ENCODE peak calls at places on chromosome 4, in five cellular contexts. S is cardiac muscle cell, N is psoas muscle, I is AG09309, M is PC-9. X is an unnamed sample.

GRCh38 chr4:6270691-6271121 is 1.1 kb downstream of the WFS1 start:
- DNase-seq in S (no peak), N (no peak), I (no peak), M (peak), X (no peak)

GRCh38 chr4:102172341-102172740 is 172.9 kb downstream of the SLC39A8 start:
- DNase-seq in S (no peak), N (no peak), I (no peak), M (no peak), X (no peak)

GRCh38 chr4:6960628-6961027 is 51.0 kb downstream of the TBC1D14 start:
- DNase-seq in S (no peak), N (no peak), I (no peak), M (no peak), X (no peak)

GRCh38 chr4:115851918-115852766 is 738.7 kb upstream of the NDST4 start:
- DNase-seq in S (peak), N (no peak), I (no peak), M (no peak), X (peak)

GRCh38 chr4:3393171-3393570 is 48.6 kb upstream of the HGFAC start:
- DNase-seq in S (no peak), N (no peak), I (no peak), M (no peak), X (no peak)

GRCh38 chr4:20829958-20830357 is 129.7 kb downstream of the PACRGL start:
- DNase-seq in S (no peak), N (no peak), I (no peak), M (no peak), X (no peak)

GRCh38 chr4:119682080-119682479 is 53.5 kb upstream of the PDE5A start:
- DNase-seq in S (no peak), N (no peak), I (no peak), M (no peak), X (no peak)

GRCh38 chr4:40525811-40526598 is 103.7 kb downstream of the RBM47 start:
- DNase-seq in S (no peak), N (no peak), I (peak), M (peak), X (peak)

GRCh38 chr4:165716472-165716871 is 156.6 kb upstream of the TLL1 start:
- DNase-seq in S (no peak), N (no peak), I (no peak), M (no peak), X (no peak)

GRCh38 chr4:22190855-22191254 is 242.3 kb upstream of the KCNIP4 start:
- DNase-seq in S (no peak), N (no peak), I (peak), M (no peak), X (no peak)

GRCh38 chr4:64417974-64418373 is 8.7 kb upstream of the TECRL start:
- DNase-seq in S (no peak), N (no peak), I (no peak), M (no peak), X (peak)

GRCh38 chr4:98222306-98222705 is 38.9 kb upstream of the RAP1GDS1 start:
- DNase-seq in S (no peak), N (no peak), I (no peak), M (no peak), X (no peak)

DNA sequence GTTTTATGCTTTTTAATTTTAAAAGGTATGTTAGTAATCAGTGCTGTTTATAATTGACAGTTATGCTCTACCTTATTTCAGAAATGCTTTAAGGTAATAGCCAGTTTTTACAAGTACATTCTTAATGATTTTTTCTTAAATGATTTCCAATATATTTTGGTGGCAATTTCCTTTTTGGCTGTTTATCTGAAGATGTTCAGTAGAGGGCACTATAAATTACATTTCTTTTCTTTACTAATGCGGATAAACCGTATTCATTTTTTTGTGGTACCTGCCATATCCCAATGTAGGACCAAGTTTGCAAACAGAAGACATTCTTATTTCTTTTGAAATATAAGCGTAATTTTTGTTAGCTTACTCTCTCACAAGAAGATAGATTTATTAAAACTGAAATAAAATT is 65.4 kb downstream of the CCKAR start:
- DNase-seq in S (no peak), N (no peak), I (no peak), M (no peak), X (no peak)
- TF ChIP-seq CTCF in S (peak), N (no peak), I (peak), M (no peak), X (peak)

DNA sequence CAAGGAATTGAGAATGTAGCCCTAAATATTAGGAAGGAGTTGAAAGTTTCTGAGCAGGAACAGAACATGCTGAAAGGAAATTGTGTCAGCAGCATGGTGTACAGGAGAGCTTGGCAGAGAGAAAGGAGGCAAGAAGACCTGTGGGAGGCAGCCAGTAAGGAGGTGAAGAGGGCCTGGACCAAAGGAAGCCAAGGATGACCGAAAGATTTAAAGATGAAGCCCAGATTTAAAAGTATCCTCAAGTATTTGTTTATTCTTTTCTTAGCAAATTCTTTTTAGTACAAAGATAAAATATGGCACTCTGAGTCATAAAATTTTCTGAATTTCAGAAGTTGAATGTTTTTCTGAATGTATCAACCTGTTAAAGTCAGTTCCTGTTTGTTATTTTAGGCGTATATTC is 3.5 kb downstream of the PKD2 start:
- DNase-seq in S (no peak), N (no peak), I (no peak), M (no peak), X (no peak)
- H3K4me3 ChIP-seq in S (no peak), N (no peak), I (no peak), M (no peak), X (no peak)

DNA sequence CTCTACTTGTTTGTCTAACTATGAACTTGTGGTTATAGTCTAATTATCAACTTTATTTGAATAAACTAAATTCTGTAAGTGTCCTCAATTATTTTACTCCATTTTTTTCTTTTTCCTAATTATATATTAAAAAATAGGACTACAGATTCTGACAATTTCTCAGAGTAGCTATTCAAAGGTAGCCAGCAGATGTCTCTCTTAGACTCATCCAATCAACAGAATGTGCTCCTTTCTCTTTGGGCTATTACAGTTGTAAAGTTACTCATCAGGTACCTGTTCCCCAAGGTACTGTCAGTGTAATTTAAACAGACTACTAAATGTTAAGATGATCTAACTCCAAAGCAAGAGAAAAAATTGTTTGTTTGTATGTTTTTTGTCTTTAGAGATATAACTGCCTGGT is 248.6 kb downstream of the PCDH18 start:
- DNase-seq in S (peak), N (no peak), I (no peak), M (no peak), X (no peak)
- TF ChIP-seq CTCF in S (peak), N (no peak), I (peak), M (no peak), X (peak)

DNA sequence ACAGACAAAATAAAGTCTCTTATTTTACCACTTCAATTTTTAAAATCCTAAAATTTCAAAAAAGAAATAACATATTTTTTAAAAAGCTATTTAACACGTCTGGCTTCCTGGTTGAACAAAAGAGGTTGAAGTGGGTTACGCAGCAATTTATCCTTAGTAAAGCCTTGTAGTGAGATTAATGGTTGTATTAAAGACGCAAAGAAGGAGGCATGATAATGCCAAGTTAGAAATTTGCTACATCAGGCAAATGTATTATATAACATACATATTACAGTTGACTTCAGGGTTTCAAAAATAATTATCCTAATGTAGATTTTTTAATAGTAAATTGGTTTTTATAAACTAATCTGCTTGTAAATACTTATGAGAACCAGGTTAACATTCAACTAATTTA is 35.3 kb downstream of the ANKRD17 start:
- DNase-seq in S (no peak), N (no peak), I (no peak), M (no peak), X (no peak)
- H3K4me3 ChIP-seq in S (peak), N (peak), I (no peak), M (no peak), X (peak)

DNA sequence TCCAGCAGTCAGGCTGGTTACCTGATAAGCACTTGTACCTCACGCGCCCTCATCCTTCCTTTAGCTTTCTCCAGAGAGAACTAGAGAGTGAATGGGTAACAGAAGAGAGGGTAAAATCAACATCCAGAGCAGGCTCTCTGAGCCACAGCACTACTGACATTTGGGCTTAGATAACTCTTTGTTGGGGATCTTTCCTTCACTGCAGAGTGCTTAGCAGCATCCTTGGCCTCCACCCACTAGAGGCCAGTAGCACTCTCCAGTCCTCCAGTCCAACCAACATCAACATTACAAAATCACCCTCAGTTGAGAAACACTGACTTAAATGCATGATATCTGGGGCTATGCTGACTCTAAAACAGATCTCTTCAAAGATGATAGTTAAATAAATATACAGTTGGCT is 220.7 kb downstream of the TACR3 start:
- DNase-seq in S (no peak), N (no peak), I (no peak), M (no peak), X (no peak)
- TF ChIP-seq CTCF in S (peak), N (no peak), I (peak), M (no peak), X (no peak)

GRCh38 chr4:189396435-189396834 is 544.2 kb upstream of the FRG1 start:
- DNase-seq in S (no peak), N (no peak), I (no peak), M (no peak), X (no peak)
- H3K4me3 ChIP-seq in S (no peak), N (no peak), I (no peak), M (no peak), X (no peak)

GRCh38 chr4:140641789-140642439 is 73.2 kb upstream of the UCP1 start:
- DNase-seq in S (no peak), N (no peak), I (no peak), M (no peak), X (peak)
- TF ChIP-seq CTCF in S (no peak), N (no peak), I (no peak), M (no peak), X (peak)

GRCh38 chr4:110624016-110624770 is 1.3 kb upstream of the PITX2 start:
- DNase-seq in S (no peak), N (no peak), I (no peak), M (no peak), X (no peak)

GRCh38 chr4:110621839-110622751 is 782 bp downstream of the PITX2 start:
- DNase-seq in S (no peak), N (no peak), I (no peak), M (no peak), X (no peak)

GRCh38 chr4:110622841-110623709 is at the start of gene PITX2:
- DNase-seq in S (peak), N (peak), I (peak), M (peak), X (no peak)

GRCh38 chr4:110624904-110625494 is 2.1 kb upstream of the PITX2 start:
- DNase-seq in S (no peak), N (no peak), I (no peak), M (no peak), X (no peak)

GRCh38 chr4:110623710-110624015 is 786 bp upstream of the PITX2 start:
- DNase-seq in S (no peak), N (no peak), I (no peak), M (no peak), X (no peak)
- H3K4me3 ChIP-seq in S (no peak), N (peak), I (peak), M (peak), X (no peak)

GRCh38 chr4:2384245-2384644 is 34.2 kb downstream of the ZFYVE28 start:
- DNase-seq in S (peak), N (no peak), I (no peak), M (no peak), X (no peak)
- TF ChIP-seq CTCF in S (no peak), N (no peak), I (no peak), M (no peak), X (no peak)

DNA sequence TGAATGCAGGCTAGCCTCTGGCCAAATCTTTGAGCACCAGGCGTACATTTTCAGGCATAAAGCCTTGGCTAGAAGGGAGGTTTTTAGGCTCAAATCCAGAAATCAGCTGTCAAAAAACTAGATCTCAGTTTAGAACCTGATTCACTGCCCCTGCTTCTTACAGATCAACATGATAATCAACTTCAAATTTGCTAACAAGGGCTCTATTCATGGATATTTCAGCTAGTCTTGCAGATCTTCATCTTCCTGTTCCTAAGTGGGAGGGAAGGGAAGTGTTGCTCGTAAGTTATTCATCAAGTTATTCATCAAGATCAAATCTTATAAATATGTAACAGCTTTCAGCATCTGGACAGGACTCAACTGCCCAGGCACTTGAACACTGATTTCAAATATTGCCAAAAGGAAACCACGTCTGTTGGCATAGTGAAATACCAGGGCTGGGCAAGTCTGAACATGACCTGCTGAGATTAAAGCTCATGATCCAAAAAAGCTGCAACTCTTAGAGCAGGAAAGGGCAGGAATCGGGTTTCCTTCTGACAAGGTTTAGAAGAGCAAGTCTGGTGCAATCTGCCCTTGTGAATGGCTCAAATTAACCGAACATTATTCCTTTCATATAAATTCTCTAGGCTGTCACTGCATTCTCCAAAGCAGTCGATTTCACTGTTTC is 200.3 kb downstream of the PDGFC start:
- DNase-seq in S (no peak), N (no peak), I (peak), M (no peak), X (peak)
- H3K4me3 ChIP-seq in S (no peak), N (peak), I (no peak), M (no peak), X (no peak)

X was measured in LNCaP clone FGC.